ENCODE peak calls at places on chromosome 4, in five cellular contexts. Z is activated T-cell treated with anti-CD3 and anti-CD28 coated beads for 1 hour, W is NCI-H524 treated with DMSO at 0.1 percent for 48 hours, F is GM23338, B is RWPE1. U is an unnamed sample.

GRCh38 chr4:72899621-72900020 is 169.9 kb downstream of the COX18 start:
- DNase-seq in Z (no peak), W (no peak), F (peak), B (no peak), U (no peak)

GRCh38 chr4:122334828-122335227 is 44.0 kb upstream of the ADAD1 start:
- DNase-seq in Z (no peak), B (no peak), F (no peak), W (no peak), U (no peak)

GRCh38 chr4:74370912-74371311 is 6.0 kb downstream of the EREG start:
- DNase-seq in Z (no peak), W (no peak), B (peak), F (peak), U (peak)

GRCh38 chr4:161522031-161522430 is 641.8 kb downstream of the FSTL5 start:
- DNase-seq in F (no peak), Z (no peak), B (no peak), W (peak), U (no peak)

GRCh38 chr4:6377626-6378492 is 94.6 kb downstream of the PPP2R2C start:
- DNase-seq in Z (no peak), W (no peak), F (no peak), B (no peak), U (no peak)

GRCh38 chr4:141686146-141686775 is 49.9 kb downstream of the IL15 start:
- DNase-seq in Z (no peak), F (no peak), W (no peak), B (peak), U (no peak)

GRCh38 chr4:37662861-37663390 is 23.2 kb downstream of the RELL1 start:
- DNase-seq in B (no peak), Z (no peak), W (no peak), F (peak), U (no peak)

GRCh38 chr4:79331126-79331876 is 5.4 kb upstream of the NAA11 start:
- DNase-seq in Z (no peak), F (no peak), B (no peak), W (no peak), U (no peak)

GRCh38 chr4:120446051-120446567 is 379.5 kb upstream of the MAD2L1 start:
- DNase-seq in Z (no peak), W (no peak), F (no peak), B (no peak), U (no peak)

GRCh38 chr4:82744284-82744963 is 54.2 kb downstream of the SCD5 start:
- DNase-seq in Z (no peak), B (peak), F (no peak), W (no peak), U (no peak)

GRCh38 chr4:6206771-6207290 is 6.5 kb upstream of the JAKMIP1 start:
- DNase-seq in W (no peak), B (no peak), Z (no peak), F (no peak), U (no peak)

GRCh38 chr4:161252520-161253141 is 911.2 kb downstream of the FSTL5 start:
- DNase-seq in Z (no peak), B (peak), W (no peak), F (peak), U (no peak)

GRCh38 chr4:145154573-145154972 is 25.8 kb downstream of the OTUD4 start:
- DNase-seq in F (peak), Z (no peak), B (no peak), W (no peak), U (no peak)

GRCh38 chr4:100952590-100952989 is 394.7 kb downstream of the PPP3CA start:
- DNase-seq in W (no peak), Z (no peak), B (no peak), F (no peak), U (no peak)

GRCh38 chr4:8278421-8279287 is 9.1 kb downstream of the HTRA3 start:
- DNase-seq in F (no peak), B (peak), W (peak), Z (no peak), U (no peak)

GRCh38 chr4:6753103-6753560 is 29.4 kb upstream of the KIAA0232 start:
- DNase-seq in B (no peak), F (no peak), Z (no peak), W (no peak), U (peak)

GRCh38 chr4:78569291-78569821 is 17.8 kb downstream of the ANXA3 start:
- DNase-seq in B (peak), F (peak), W (no peak), Z (no peak), U (no peak)

GRCh38 chr4:186037692-186038658 is 31.0 kb upstream of the TLR3 start:
- DNase-seq in F (peak), Z (no peak), W (no peak), B (peak), U (peak)

GRCh38 chr4:177726111-177726510 is 283.9 kb upstream of the AGA start:
- DNase-seq in F (no peak), Z (no peak), B (no peak), W (no peak), U (no peak)

GRCh38 chr4:3368334-3368733 is 73.4 kb upstream of the HGFAC start:
- DNase-seq in F (no peak), W (no peak), B (no peak), Z (no peak), U (no peak)

GRCh38 chr4:159006202-159006601 is 96.7 kb upstream of the RAPGEF2 start:
- DNase-seq in F (peak), Z (no peak), B (peak), W (no peak), U (peak)

GRCh38 chr4:152064282-152064681 is 303.5 kb upstream of the GATB start:
- DNase-seq in Z (no peak), B (no peak), F (no peak), W (no peak), U (no peak)

GRCh38 chr4:181971411-181971810 is 271.8 kb upstream of the TENM3 start:
- DNase-seq in B (no peak), W (no peak), Z (no peak), F (no peak), U (no peak)

GRCh38 chr4:54550415-54551171 is 107.2 kb upstream of the KIT start:
- DNase-seq in W (no peak), Z (no peak), B (no peak), F (peak), U (no peak)

GRCh38 chr4:185865901-185866328 is 53.9 kb upstream of the SORBS2 start:
- DNase-seq in Z (no peak), F (peak), B (peak), W (no peak), U (peak)

GRCh38 chr4:36325499-36325898 is 44.1 kb downstream of the DTHD1 start:
- DNase-seq in Z (no peak), F (no peak), W (no peak), B (no peak), U (no peak)

GRCh38 chr4:5982156-5982973 is 35.9 kb downstream of the C4orf50 start:
- DNase-seq in W (no peak), F (no peak), Z (no peak), B (no peak), U (no peak)

GRCh38 chr4:185259719-185260118 is 50.3 kb downstream of the SNX25 start:
- DNase-seq in B (no peak), F (no peak), W (no peak), Z (no peak), U (no peak)

GRCh38 chr4:142435599-142436235 is 410.4 kb downstream of the INPP4B start:
- DNase-seq in B (no peak), Z (no peak), W (no peak), F (peak), U (no peak)

GRCh38 chr4:77818077-77818666 is 996 bp downstream of the CNOT6L start:
- DNase-seq in B (peak), Z (peak), F (peak), W (peak), U (peak)

GRCh38 chr4:141058739-141059507 is 74.3 kb downstream of the RNF150 start:
- DNase-seq in F (no peak), W (no peak), B (no peak), Z (no peak), U (no peak)

GRCh38 chr4:151199496-151200190 is 77.3 kb upstream of the PRSS48 start:
- DNase-seq in W (no peak), Z (no peak), F (no peak), B (no peak), U (no peak)

GRCh38 chr4:8556341-8557150 is 23.6 kb upstream of the GPR78 start:
- DNase-seq in B (no peak), W (peak), Z (no peak), F (no peak), U (no peak)

GRCh38 chr4:121451310-121451709 is 70.5 kb upstream of the QRFPR start:
- DNase-seq in B (no peak), W (no peak), Z (no peak), F (no peak), U (no peak)

GRCh38 chr4:44447563-44448504 is 775 bp downstream of the KCTD8 start:
- DNase-seq in W (peak), Z (no peak), B (peak), F (peak), U (no peak)

GRCh38 chr4:77199701-77200100 is 42.7 kb downstream of the CCNG2 start:
- DNase-seq in Z (no peak), F (no peak), B (no peak), W (no peak), U (no peak)